ENCODE peak calls at places on chromosomes 6 and 20, in five cellular contexts. A, J, I, Q and T are unnamed samples. For H3K9me3, the result is how much of the 10 kb centered on the place peaks cover.

GRCh38 chr6:149842331-149842730 is 21.8 kb downstream of the LRP11 start:
- DNase-seq in Q (no peak), J (no peak), A (no peak), I (no peak), T (no peak)

GRCh38 chr6:46525583-46525982 is 34.3 kb upstream of the RCAN2 start:
- DNase-seq in J (no peak), A (no peak), Q (no peak), I (no peak), T (no peak)

GRCh38 chr6:81753709-81754678 is 1.5 kb upstream of the TENT5A start:
- DNase-seq in J (peak), A (no peak), I (peak), Q (peak), T (peak)

GRCh38 chr6:42136508-42137191 is 5.8 kb downstream of the C6orf132 start:
- DNase-seq in A (peak), J (no peak), I (no peak), Q (peak), T (no peak)

GRCh38 chr20:45041464-45042337 is 59.2 kb downstream of the KCNS1 start:
- DNase-seq in I (no peak), Q (no peak), A (no peak), J (no peak), T (no peak)

GRCh38 chr20:32877507-32877906 is 18.8 kb downstream of the EFCAB8 start:
- DNase-seq in J (no peak), I (no peak), A (peak), Q (no peak), T (no peak)

GRCh38 chr20:57772349-57772964 is 62.6 kb upstream of the PMEPA1 start:
- DNase-seq in Q (peak), I (peak), J (no peak), A (peak), T (no peak)

GRCh38 chr6:137219664-137220252 is 573 bp upstream of the IFNGR1 start:
- DNase-seq in J (no peak), I (no peak), Q (no peak), A (no peak), T (no peak)

GRCh38 chr6:158607411-158608170 is 37.0 kb downstream of the DYNLT1 start:
- DNase-seq in Q (no peak), A (no peak), I (no peak), J (no peak), T (no peak)

GRCh38 chr20:34637245-34638185 is 39.4 kb downstream of the PIGU start:
- DNase-seq in I (no peak), Q (no peak), J (peak), A (peak), T (no peak)

GRCh38 chr20:53642196-53643030 is 48.8 kb upstream of the ZNF217 start:
- DNase-seq in A (no peak), Q (peak), I (no peak), J (peak), T (peak)

GRCh38 chr20:45949542-45950329 is 15.3 kb downstream of the PCIF1 start:
- DNase-seq in I (no peak), Q (no peak), J (no peak), A (no peak), T (no peak)

GRCh38 chr6:1855890-1856289 is 246.2 kb downstream of the FOXC1 start:
- DNase-seq in A (no peak), Q (no peak), I (no peak), J (no peak), T (no peak)

GRCh38 chr6:53718597-53719460 is 53.3 kb upstream of the KLHL31 start:
- DNase-seq in A (peak), Q (peak), I (no peak), J (peak), T (peak)

GRCh38 chr6:45663181-45664180 is 285.7 kb upstream of the SUPT3H start:
- DNase-seq in I (peak), A (no peak), J (no peak), Q (peak), T (no peak)

GRCh38 chr6:108526739-108527174 is 34.0 kb upstream of the FOXO3 start:
- DNase-seq in A (peak), J (no peak), Q (peak), I (no peak), T (no peak)

GRCh38 chr6:47665112-47665511 is 33.3 kb upstream of the ADGRF4 start:
- DNase-seq in J (no peak), A (no peak), Q (no peak), I (no peak), T (no peak)

GRCh38 chr6:83429857-83430605 is 820 bp downstream of the ME1 start:
- DNase-seq in Q (peak), I (no peak), A (no peak), J (no peak), T (peak)

GRCh38 chr6:20234136-20234535 is 21.9 kb upstream of the MBOAT1 start:
- DNase-seq in I (no peak), J (no peak), A (no peak), Q (no peak), T (no peak)

GRCh38 chr6:44011350-44011925 is 115.8 kb downstream of the MRPL14 start:
- DNase-seq in I (no peak), Q (no peak), A (no peak), J (no peak), T (no peak)

GRCh38 chr20:38635721-38636285 is 34.2 kb downstream of the ARHGAP40 start:
- DNase-seq in Q (no peak), J (no peak), I (no peak), A (no peak), T (no peak)

GRCh38 chr6:24215068-24215467 is 89.1 kb downstream of the NRSN1 start:
- DNase-seq in A (no peak), Q (no peak), I (no peak), J (no peak), T (no peak)

GRCh38 chr6:139133733-139134360 is 1.0 kb upstream of the HECA start:
- DNase-seq in Q (no peak), I (no peak), A (no peak), J (no peak), T (no peak)

GRCh38 chr6:30955367-30956042 is 14.7 kb downstream of the MUCL3 start:
- DNase-seq in A (no peak), J (peak), I (peak), Q (peak), T (no peak)

GRCh38 chr6:99790679-99791078 is 184.0 kb downstream of the PRDM13 start:
- DNase-seq in Q (no peak), I (no peak), J (no peak), A (no peak), T (no peak)

GRCh38 chr6:12289655-12290489 is at the start of gene EDN1:
- DNase-seq in A (peak), Q (peak), I (peak), J (peak), T (peak)

GRCh38 chr6:31079656-31080261 is 32.6 kb downstream of the C6orf15 start:
- DNase-seq in A (peak), J (peak), Q (peak), I (peak), T (peak)

DNA sequence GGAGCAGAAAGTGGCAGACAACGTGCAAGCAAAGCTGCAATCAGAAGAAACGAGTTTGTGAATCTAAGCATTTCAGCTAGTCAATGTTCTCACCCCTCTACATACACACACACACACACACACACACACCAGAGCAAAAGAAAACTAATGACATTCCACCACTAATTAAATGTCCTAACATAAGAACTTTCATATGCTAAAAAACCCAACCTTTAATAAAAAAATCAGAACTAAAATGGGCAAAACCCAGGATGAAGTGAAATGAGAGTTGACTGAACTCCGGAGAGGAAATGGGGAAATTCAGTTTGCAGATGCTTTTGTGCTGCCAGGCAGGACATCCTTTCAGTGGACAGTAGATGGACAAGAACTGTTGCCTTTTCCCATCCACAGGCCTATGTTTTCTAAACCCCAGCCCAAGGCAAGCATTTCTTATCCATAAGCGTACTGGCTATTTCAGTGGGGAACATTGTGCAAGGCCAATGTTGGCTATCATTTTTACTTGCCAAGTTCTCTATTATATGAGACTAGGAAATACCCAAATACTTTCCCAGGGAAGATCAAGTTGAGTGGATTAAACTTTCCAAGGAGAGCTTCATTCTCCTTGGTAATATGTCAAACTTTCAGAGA is 27.2 kb downstream of the RIN2 start:
- DNase-seq in Q (no peak), I (no peak), A (no peak), J (no peak), T (no peak)
- H3K27ac ChIP-seq in Q (no peak), I (no peak), A (peak), J (peak), T (no peak)

GRCh38 chr20:48010623-48011022 is 225.3 kb upstream of the SULF2 start:
- DNase-seq in I (no peak), J (no peak), Q (no peak), A (no peak), T (no peak)
- H3K9me3 ChIP-seq in I (under half), J (under half), Q (under half), A (under half), T (under half)

GRCh38 chr6:16401868-16402267 is 163.5 kb downstream of the GMPR start:
- DNase-seq in J (no peak), I (no peak), Q (no peak), A (no peak), T (no peak)

GRCh38 chr6:16402501-16402900 is 164.1 kb downstream of the GMPR start:
- DNase-seq in Q (no peak), A (no peak), I (no peak), J (no peak), T (no peak)

GRCh38 chr6:16399198-16399597 is 160.8 kb downstream of the GMPR start:
- DNase-seq in I (no peak), A (no peak), Q (no peak), J (no peak), T (no peak)

GRCh38 chr6:16398587-16398986 is 160.2 kb downstream of the GMPR start:
- DNase-seq in Q (no peak), I (no peak), J (no peak), A (peak), T (no peak)

GRCh38 chr6:16400248-16400760 is 161.9 kb downstream of the GMPR start:
- DNase-seq in A (no peak), Q (no peak), I (no peak), J (no peak), T (no peak)
- H3K27ac ChIP-seq in A (no peak), Q (no peak), I (no peak), J (no peak), T (no peak)

GRCh38 chr6:300026-300425 is 7.7 kb downstream of the DUSP22 start:
- DNase-seq in Q (no peak), I (no peak), J (no peak), A (no peak), T (no peak)
- H3K9me3 ChIP-seq in Q (under half), I (under half), J (under half), A (half or more), T (under half)

DNA sequence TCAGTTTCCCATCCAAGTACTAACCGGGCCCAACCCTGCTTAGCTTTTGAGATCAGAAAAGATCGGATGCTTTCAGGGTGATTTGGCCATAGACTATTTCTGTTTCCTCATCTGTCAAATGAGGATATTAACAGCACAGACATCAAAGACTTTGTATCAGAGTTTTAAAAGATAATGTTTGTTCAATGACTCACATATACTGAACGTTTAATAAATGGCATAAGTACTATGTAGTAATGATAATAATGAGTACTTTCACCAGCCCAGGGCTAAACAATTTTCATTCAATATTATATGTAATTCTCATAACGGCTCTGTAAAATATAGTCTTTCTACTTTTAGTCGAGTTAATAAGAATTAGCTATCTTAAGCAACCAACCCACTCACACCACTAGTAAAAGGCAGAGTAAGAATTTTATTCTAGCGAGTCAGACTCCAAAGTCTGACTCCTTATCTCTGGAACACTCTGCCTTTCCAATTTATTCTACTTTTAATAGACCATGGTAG is 216.5 kb downstream of the ARHGAP18 start:
- DNase-seq in A (no peak), Q (no peak), J (no peak), I (no peak), T (no peak)
- H3K27ac ChIP-seq in A (peak), Q (no peak), J (peak), I (no peak), T (no peak)

GRCh38 chr20:59690976-59691375 is 86.6 kb downstream of the PHACTR3 start:
- DNase-seq in I (no peak), J (no peak), A (no peak), Q (no peak), T (no peak)

GRCh38 chr20:59692139-59692538 is 87.8 kb downstream of the PHACTR3 start:
- DNase-seq in A (no peak), I (no peak), J (peak), Q (no peak), T (no peak)

GRCh38 chr20:59690101-59690500 is 85.8 kb downstream of the PHACTR3 start:
- DNase-seq in A (no peak), J (no peak), Q (no peak), I (no peak), T (no peak)

GRCh38 chr20:59686404-59687346 is 82.3 kb downstream of the PHACTR3 start:
- DNase-seq in Q (no peak), J (no peak), I (no peak), A (no peak), T (no peak)

DNA sequence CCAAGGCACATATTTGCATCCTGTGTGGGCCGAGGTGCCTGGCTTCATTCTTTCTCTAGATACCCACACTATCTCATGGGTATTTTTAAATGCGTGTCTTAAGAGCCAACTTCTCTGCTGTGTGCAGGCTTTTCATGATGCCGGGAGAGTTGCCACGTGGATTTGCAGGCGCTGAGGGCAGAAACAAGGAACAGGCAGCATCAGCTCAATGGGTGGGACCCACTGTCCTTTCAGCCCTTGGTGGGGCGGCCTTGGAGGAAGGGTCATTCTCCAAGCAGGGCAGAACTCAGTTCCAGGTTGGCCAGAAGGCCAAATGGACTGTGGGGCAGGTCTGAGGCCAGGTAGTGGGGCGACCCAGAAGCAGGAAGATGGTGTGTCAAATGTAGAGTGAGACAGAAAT is 84.7 kb downstream of the PHACTR3 start:
- DNase-seq in A (no peak), J (no peak), Q (no peak), I (no peak), T (no peak)
- H3K9me3 ChIP-seq in A (under half), J (under half), Q (under half), I (under half), T (under half)